ENCODE peak calls at places on chromosomes 4 and X, in six cellular contexts. R, J, M, S, I and T are unnamed samples.

GRCh38 chrX:136162827-136163427 is 15.6 kb downstream of the FHL1 start:
- DNase-seq in R (peak; percentile 41), J (peak; percentile 26), M (peak; percentile 74), S (peak; percentile 61), I (peak; percentile 39), T (no peak)

GRCh38 chrX:121216979-121217378 is 169.6 kb downstream of the GLUD2 start:
- DNase-seq in R (no peak), J (no peak), M (no peak), S (no peak), I (no peak), T (no peak)

GRCh38 chr4:77579406-77580076 is 26.1 kb upstream of the CXCL13 start:
- DNase-seq in R (no peak), J (no peak), M (peak; percentile 80), S (peak; percentile 86), I (peak; percentile 81), T (peak; percentile 44)

GRCh38 chrX:16671005-16671404 is 21.0 kb downstream of the S100G start:
- DNase-seq in R (no peak), J (peak; percentile 3), M (peak; percentile 70), S (peak; percentile 79), I (peak; percentile 57), T (no peak)

GRCh38 chr4:105659190-105659589 is 49.3 kb downstream of the INTS12 start:
- DNase-seq in R (no peak), J (no peak), M (no peak), S (no peak), I (no peak), T (no peak)

GRCh38 chr4:21470531-21470930 is 478.0 kb downstream of the KCNIP4 start:
- DNase-seq in R (no peak), J (no peak), M (peak; percentile 84), S (peak; percentile 5), I (no peak), T (peak; percentile 37)

GRCh38 chrX:9130031-9130430 is 96.1 kb upstream of the FAM9B start:
- DNase-seq in R (no peak), J (no peak), M (no peak), S (no peak), I (no peak), T (no peak)

GRCh38 chr4:114780205-114780604 is 181.6 kb downstream of the UGT8 start:
- DNase-seq in R (no peak), J (no peak), M (peak; percentile 35), S (no peak), I (no peak), T (no peak)

GRCh38 chr4:76179398-76180318 is 31.5 kb upstream of the NUP54 start:
- DNase-seq in R (peak; percentile 80), J (peak; percentile 71), M (peak; percentile 91), S (peak; percentile 88), I (peak; percentile 77), T (peak; percentile 47)

GRCh38 chrX:109533631-109534030 is 3.0 kb upstream of the NXT2 start:
- DNase-seq in R (no peak), J (no peak), M (peak; percentile 22), S (peak; percentile 62), I (no peak), T (no peak)

GRCh38 chr4:25580633-25581467 is 74.8 kb upstream of the SLC34A2 start:
- DNase-seq in R (no peak), J (no peak), M (no peak), S (no peak), I (no peak), T (no peak)

GRCh38 chr4:110622841-110623709 is at the start of gene PITX2:
- DNase-seq in R (peak; percentile 91), J (no peak), M (peak; percentile 98), S (peak; percentile 74), I (peak; percentile 80), T (peak; percentile 87)

GRCh38 chrX:104315555-104315954 is 60.8 kb upstream of the ESX1 start:
- DNase-seq in R (no peak), J (no peak), M (peak; percentile 70), S (peak; percentile 79), I (peak; percentile 11), T (no peak)

GRCh38 chrX:109997786-109998452 is 5.0 kb upstream of the TMEM164 start:
- DNase-seq in R (no peak), J (no peak), M (no peak), S (no peak), I (no peak), T (no peak)

GRCh38 chrX:132501606-132502005 is 12.8 kb upstream of the MBNL3 start:
- DNase-seq in R (no peak), J (no peak), M (no peak), S (no peak), I (no peak), T (no peak)

GRCh38 chr4:11790230-11790629 is 361.5 kb upstream of the HS3ST1 start:
- DNase-seq in R (no peak), J (no peak), M (no peak), S (no peak), I (no peak), T (no peak)

GRCh38 chr4:169611991-169612868 is at the start of gene NEK1:
- DNase-seq in R (peak; percentile 88), J (peak; percentile 82), M (peak; percentile 97), S (peak; percentile 86), I (peak; percentile 91), T (no peak)

GRCh38 chr4:183758006-183758734 is 99.1 kb downstream of the TRAPPC11 start:
- DNase-seq in R (peak; percentile 58), J (no peak), M (no peak), S (peak; percentile 5), I (no peak), T (no peak)